ENCODE peak calls at places on chromosomes 7 and 10, in ten cellular contexts. T is endothelial cell, Z is hepatic stellate cell, W is GM23248, D is ACHN, I is T-helper 1 cell, G is HT1080, X is coronary artery, L is hippocampal formation, N is RWPE1. Y is an unnamed sample.

GRCh38 chr10:49300140-49300974 is 1.4 kb downstream of the C10orf71 start:
- DNase-seq in Z (no peak), X (no peak), D (no peak), W (no peak), I (no peak), T (no peak), N (no peak), L (no peak), G (no peak), Y (no peak)

GRCh38 chr7:11302121-11302520 is 328.4 kb downstream of the PHF14 start:
- DNase-seq in D (no peak), W (no peak), L (no peak), Z (no peak), N (no peak), X (no peak), G (no peak), T (no peak), I (no peak), Y (no peak)

GRCh38 chr10:50511512-50512213 is 112.1 kb downstream of the SGMS1 start:
- DNase-seq in W (no peak), N (no peak), T (no peak), D (no peak), G (peak), Z (peak), X (no peak), L (no peak), I (no peak), Y (peak)

GRCh38 chr10:49161411-49161997 is 26.7 kb downstream of the TMEM273 start:
- DNase-seq in Z (peak), W (peak), I (no peak), T (no peak), X (no peak), G (peak), D (peak), N (no peak), L (peak), Y (peak)

GRCh38 chr7:156942708-156943090 is 6.8 kb upstream of the NOM1 start:
- DNase-seq in W (peak), L (no peak), X (no peak), I (no peak), Z (no peak), T (no peak), G (no peak), D (no peak), N (no peak), Y (peak)

GRCh38 chr7:16504019-16504418 is 22.6 kb upstream of the LRRC72 start:
- DNase-seq in G (peak), I (no peak), T (no peak), X (no peak), N (no peak), D (no peak), Z (peak), L (no peak), W (peak), Y (no peak)

GRCh38 chr7:155545348-155545747 is 1.0 kb downstream of the CNPY1 start:
- DNase-seq in D (peak), L (no peak), G (no peak), Z (no peak), X (no peak), T (no peak), N (no peak), W (no peak), I (no peak), Y (no peak)

GRCh38 chr10:19651549-19651948 is 164.7 kb upstream of the PLXDC2 start:
- DNase-seq in X (no peak), N (no peak), G (peak), T (no peak), Z (peak), L (no peak), W (peak), I (no peak), D (no peak), Y (peak)

GRCh38 chr10:75469018-75469616 is 37.7 kb downstream of the LRMDA start:
- DNase-seq in G (peak), T (no peak), Z (peak), N (peak), D (peak), I (no peak), L (no peak), X (peak), W (peak), Y (peak)

GRCh38 chr10:77351386-77351785 is 286.2 kb downstream of the KCNMA1 start:
- DNase-seq in W (peak), X (no peak), D (peak), T (no peak), G (peak), Z (peak), L (no peak), I (no peak), N (peak), Y (no peak)

GRCh38 chr7:118305686-118306085 is 81.2 kb downstream of the ANKRD7 start:
- DNase-seq in X (no peak), G (peak), D (no peak), T (no peak), L (no peak), I (no peak), Z (no peak), N (no peak), W (no peak), Y (peak)

GRCh38 chr10:77311186-77311585 is 326.4 kb downstream of the KCNMA1 start:
- DNase-seq in D (no peak), N (no peak), I (no peak), W (no peak), Z (no peak), T (no peak), G (no peak), X (no peak), L (no peak), Y (no peak)

GRCh38 chr7:99679032-99679399 is 780 bp downstream of the CYP3A5 start:
- DNase-seq in T (no peak), X (no peak), D (peak), Z (no peak), I (no peak), N (peak), W (peak), G (peak), L (no peak), Y (peak)

GRCh38 chr10:96719850-96720421 is 378 bp downstream of the PIK3AP1 start:
- DNase-seq in W (no peak), G (no peak), Z (no peak), D (peak), T (peak), X (no peak), I (peak), L (no peak), N (no peak), Y (no peak)

GRCh38 chr7:69598081-69598486 is at the start of gene AUTS2:
- DNase-seq in D (peak), G (no peak), W (peak), L (peak), N (no peak), T (peak), I (peak), Z (peak), X (peak), Y (peak)

GRCh38 chr7:43077732-43078391 is 34.6 kb upstream of the HECW1 start:
- DNase-seq in I (no peak), T (no peak), N (peak), W (peak), L (no peak), Z (no peak), G (peak), X (no peak), D (no peak), Y (no peak)

GRCh38 chr10:79242620-79243152 is 104.6 kb upstream of the PPIF start:
- DNase-seq in X (no peak), G (no peak), Z (peak), N (peak), D (no peak), I (peak), T (peak), L (peak), W (peak), Y (peak)

GRCh38 chr7:129468087-129468486 is 33.9 kb downstream of the STRIP2 start:
- DNase-seq in Z (peak), G (no peak), W (peak), T (no peak), N (no peak), L (no peak), X (no peak), I (no peak), D (no peak), Y (peak)

GRCh38 chr7:21430575-21430954 is 2.7 kb downstream of the SP4 start:
- DNase-seq in I (no peak), W (no peak), G (no peak), Z (no peak), L (no peak), X (no peak), T (no peak), D (no peak), N (no peak), Y (no peak)

GRCh38 chr7:132750056-132750455 is 173.8 kb upstream of the PLXNA4 start:
- DNase-seq in D (no peak), N (no peak), L (no peak), T (no peak), X (no peak), Z (no peak), W (no peak), G (no peak), I (no peak), Y (no peak)

GRCh38 chr10:12448729-12449391 is 99.5 kb downstream of the CAMK1D start:
- DNase-seq in L (no peak), N (peak), G (peak), Z (peak), T (no peak), I (peak), X (no peak), W (peak), D (peak), Y (peak)

GRCh38 chr10:48684792-48685651 is at the start of gene WDFY4:
- DNase-seq in Z (no peak), N (no peak), D (no peak), T (no peak), W (no peak), L (no peak), I (no peak), X (no peak), G (no peak), Y (no peak)

GRCh38 chr10:10233256-10233655 is 784.4 kb upstream of the CELF2 start:
- DNase-seq in T (no peak), N (no peak), G (no peak), Z (no peak), I (no peak), D (no peak), L (no peak), X (no peak), W (no peak), Y (peak)

GRCh38 chr10:73552819-73553218 is 38.3 kb downstream of the USP54 start:
- DNase-seq in G (no peak), D (no peak), X (no peak), T (no peak), I (no peak), N (no peak), L (peak), Z (no peak), W (no peak), Y (peak)

Y was measured in epithelial cell of esophagus.